ENCODE peak calls at places on chromosomes 4 and X, in five cellular contexts. One of them, this sample, is unnamed.

GRCh38 chr4:36243355-36244256 is 708 bp downstream of the ARAP2 start:
- DNase-seq in breast epithelium: peak; percentile 54
- DNase-seq in CD8-positive, alpha-beta memory T cell: no peak
- DNase-seq in GM23248: peak; percentile 17
- DNase-seq in testis: peak; percentile 58
- DNase-seq in this sample: no peak

GRCh38 chr4:4402966-4403365 is 16.1 kb downstream of the NSG1 start:
- DNase-seq in breast epithelium: no peak
- DNase-seq in CD8-positive, alpha-beta memory T cell: no peak
- DNase-seq in GM23248: peak; percentile 73
- DNase-seq in testis: no peak
- DNase-seq in this sample: no peak

GRCh38 chr4:155468282-155468681 is 91.5 kb upstream of the MAP9 start:
- DNase-seq in testis: no peak
- DNase-seq in CD8-positive, alpha-beta memory T cell: no peak
- DNase-seq in GM23248: no peak
- DNase-seq in breast epithelium: no peak
- DNase-seq in this sample: no peak

GRCh38 chrX:140661657-140662056 is 47.9 kb upstream of the LINC00632 start:
- DNase-seq in GM23248: peak; percentile 26
- DNase-seq in CD8-positive, alpha-beta memory T cell: no peak
- DNase-seq in breast epithelium: no peak
- DNase-seq in testis: no peak
- DNase-seq in this sample: no peak

GRCh38 chr4:55016131-55016530 is 109.3 kb downstream of the KDR start:
- DNase-seq in testis: no peak
- DNase-seq in breast epithelium: no peak
- DNase-seq in CD8-positive, alpha-beta memory T cell: no peak
- DNase-seq in GM23248: no peak
- DNase-seq in this sample: no peak

GRCh38 chr4:48831532-48832015 is 686 bp downstream of the OCIAD1 start:
- DNase-seq in testis: no peak
- DNase-seq in CD8-positive, alpha-beta memory T cell: no peak
- DNase-seq in GM23248: peak; percentile 29
- DNase-seq in breast epithelium: no peak
- DNase-seq in this sample: no peak

GRCh38 chr4:38785041-38785790 is 2.4 kb upstream of the TLR10 start:
- DNase-seq in CD8-positive, alpha-beta memory T cell: no peak
- DNase-seq in GM23248: no peak
- DNase-seq in testis: no peak
- DNase-seq in breast epithelium: no peak
- DNase-seq in this sample: no peak

GRCh38 chr4:148651991-148652390 is 209.8 kb upstream of the NR3C2 start:
- DNase-seq in CD8-positive, alpha-beta memory T cell: no peak
- DNase-seq in testis: no peak
- DNase-seq in breast epithelium: no peak
- DNase-seq in GM23248: no peak
- DNase-seq in this sample: no peak

GRCh38 chrX:82742351-82742750 is 765.7 kb upstream of the POU3F4 start:
- DNase-seq in CD8-positive, alpha-beta memory T cell: no peak
- DNase-seq in breast epithelium: no peak
- DNase-seq in testis: no peak
- DNase-seq in GM23248: no peak
- DNase-seq in this sample: no peak

GRCh38 chrX:66632473-66632872 is 6.4 kb downstream of the EDA2R start:
- DNase-seq in breast epithelium: no peak
- DNase-seq in GM23248: peak; percentile 61
- DNase-seq in testis: no peak
- DNase-seq in CD8-positive, alpha-beta memory T cell: no peak
- DNase-seq in this sample: no peak

GRCh38 chr4:76546282-76547166 is 111.5 kb downstream of the SHROOM3 start:
- DNase-seq in breast epithelium: no peak
- DNase-seq in CD8-positive, alpha-beta memory T cell: no peak
- DNase-seq in GM23248: peak; percentile 93
- DNase-seq in testis: no peak
- DNase-seq in this sample: no peak

GRCh38 chrX:17787557-17787956 is 50.3 kb downstream of the SCML1 start:
- DNase-seq in breast epithelium: no peak
- DNase-seq in CD8-positive, alpha-beta memory T cell: no peak
- DNase-seq in GM23248: no peak
- DNase-seq in testis: no peak
- DNase-seq in this sample: no peak

GRCh38 chr4:22962186-22962786 is 269.5 kb downstream of the GBA3 start:
- DNase-seq in testis: peak; percentile 22
- DNase-seq in breast epithelium: no peak
- DNase-seq in GM23248: peak; percentile 53
- DNase-seq in CD8-positive, alpha-beta memory T cell: no peak
- DNase-seq in this sample: no peak

GRCh38 chrX:125894947-125895346 is 271.1 kb downstream of the DCAF12L2 start:
- DNase-seq in testis: no peak
- DNase-seq in GM23248: no peak
- DNase-seq in CD8-positive, alpha-beta memory T cell: no peak
- DNase-seq in breast epithelium: no peak
- DNase-seq in this sample: no peak

GRCh38 chrX:63920875-63921274 is 135.9 kb upstream of the ARHGEF9 start:
- DNase-seq in testis: no peak
- DNase-seq in breast epithelium: no peak
- DNase-seq in GM23248: no peak
- DNase-seq in CD8-positive, alpha-beta memory T cell: no peak
- DNase-seq in this sample: no peak
- H3K9me3 ChIP-seq in testis: no peaks in the 10 kb centered on the region
- H3K9me3 ChIP-seq in breast epithelium: peaks cover 14% of the 10 kb centered on the region
- H3K9me3 ChIP-seq in GM23248: no peaks in the 10 kb centered on the region
- H3K9me3 ChIP-seq in CD8-positive, alpha-beta memory T cell: no peaks in the 10 kb centered on the region
- H3K9me3 ChIP-seq in this sample: no peaks in the 10 kb centered on the region

DNA sequence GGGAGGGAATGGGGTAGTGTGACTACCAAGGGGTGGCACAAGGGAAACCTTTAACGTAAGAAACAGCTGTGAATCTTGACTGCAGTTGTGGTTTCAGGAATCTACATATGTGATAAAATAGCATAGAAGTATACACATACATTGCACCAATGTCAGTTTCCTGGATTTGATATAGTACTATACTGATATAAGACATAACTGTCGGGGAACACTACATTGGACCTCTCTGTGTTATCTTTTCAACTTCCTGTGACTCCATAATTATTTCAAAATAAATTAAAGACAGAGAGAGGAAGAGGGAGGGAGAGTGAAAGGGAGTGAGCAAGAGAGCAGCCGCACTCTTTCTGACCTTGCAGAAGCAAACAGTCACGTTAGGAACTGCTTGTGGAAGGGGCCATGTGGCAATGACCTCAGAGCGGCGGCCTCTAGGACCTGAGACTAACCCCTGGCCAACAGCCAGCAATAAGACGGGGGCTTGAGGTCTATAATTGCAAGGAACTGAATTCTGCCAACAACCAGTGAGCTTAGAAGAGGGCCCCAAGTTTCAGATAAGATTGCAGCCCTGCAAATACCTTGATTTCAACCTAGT is 47.4 kb downstream of the NALF2 start:
- DNase-seq in testis: no peak
- DNase-seq in breast epithelium: no peak
- DNase-seq in GM23248: no peak
- DNase-seq in CD8-positive, alpha-beta memory T cell: no peak
- DNase-seq in this sample: no peak
- H3K9me3 ChIP-seq in testis: no peaks in the 10 kb centered on the region
- H3K9me3 ChIP-seq in breast epithelium: peaks cover 13% of the 10 kb centered on the region
- H3K9me3 ChIP-seq in GM23248: no peaks in the 10 kb centered on the region
- H3K9me3 ChIP-seq in CD8-positive, alpha-beta memory T cell: no peaks in the 10 kb centered on the region
- H3K9me3 ChIP-seq in this sample: no peaks in the 10 kb centered on the region

GRCh38 chrX:47245156-47245555 is 12.3 kb downstream of the USP11 start:
- DNase-seq in breast epithelium: no peak
- DNase-seq in GM23248: no peak
- DNase-seq in testis: no peak
- DNase-seq in CD8-positive, alpha-beta memory T cell: no peak
- DNase-seq in this sample: no peak

GRCh38 chrX:47248576-47248975 is 15.8 kb downstream of the USP11 start:
- DNase-seq in CD8-positive, alpha-beta memory T cell: no peak
- DNase-seq in breast epithelium: no peak
- DNase-seq in testis: no peak
- DNase-seq in GM23248: no peak
- DNase-seq in this sample: no peak

GRCh38 chrX:47250017-47250347 is 17.2 kb downstream of the USP11 start:
- DNase-seq in GM23248: no peak
- DNase-seq in breast epithelium: no peak
- DNase-seq in CD8-positive, alpha-beta memory T cell: no peak
- DNase-seq in testis: no peak
- DNase-seq in this sample: no peak

GRCh38 chrX:47247999-47248320 is 15.2 kb downstream of the USP11 start:
- DNase-seq in testis: no peak
- DNase-seq in breast epithelium: no peak
- DNase-seq in CD8-positive, alpha-beta memory T cell: no peak
- DNase-seq in GM23248: no peak
- DNase-seq in this sample: no peak

GRCh38 chrX:47247206-47247998 is 14.6 kb downstream of the USP11 start:
- DNase-seq in CD8-positive, alpha-beta memory T cell: no peak
- DNase-seq in GM23248: peak; percentile 52
- DNase-seq in testis: no peak
- DNase-seq in breast epithelium: no peak
- DNase-seq in this sample: no peak
- H3K9me3 ChIP-seq in CD8-positive, alpha-beta memory T cell: no peaks in the 10 kb centered on the region
- H3K9me3 ChIP-seq in GM23248: no peaks in the 10 kb centered on the region
- H3K9me3 ChIP-seq in testis: no peaks in the 10 kb centered on the region
- H3K9me3 ChIP-seq in breast epithelium: no peaks in the 10 kb centered on the region
- H3K9me3 ChIP-seq in this sample: no peaks in the 10 kb centered on the region

GRCh38 chrX:154372612-154373022 is 1.8 kb downstream of the FLNA start:
- DNase-seq in testis: no peak
- DNase-seq in CD8-positive, alpha-beta memory T cell: peak; percentile 42
- DNase-seq in GM23248: peak; percentile 68
- DNase-seq in breast epithelium: no peak
- DNase-seq in this sample: peak; percentile 25
- H3K9me3 ChIP-seq in testis: no peaks in the 10 kb centered on the region
- H3K9me3 ChIP-seq in CD8-positive, alpha-beta memory T cell: no peaks in the 10 kb centered on the region
- H3K9me3 ChIP-seq in GM23248: no peaks in the 10 kb centered on the region
- H3K9me3 ChIP-seq in breast epithelium: no peaks in the 10 kb centered on the region
- H3K9me3 ChIP-seq in this sample: no peaks in the 10 kb centered on the region

GRCh38 chrX:155761185-155761584 is 120.0 kb upstream of the VAMP7 start:
- DNase-seq in breast epithelium: no peak
- DNase-seq in CD8-positive, alpha-beta memory T cell: no peak
- DNase-seq in testis: no peak
- DNase-seq in GM23248: no peak
- DNase-seq in this sample: no peak
- H3K9me3 ChIP-seq in breast epithelium: no peaks in the 10 kb centered on the region
- H3K9me3 ChIP-seq in CD8-positive, alpha-beta memory T cell: no peaks in the 10 kb centered on the region
- H3K9me3 ChIP-seq in testis: no peaks in the 10 kb centered on the region
- H3K9me3 ChIP-seq in GM23248: no peaks in the 10 kb centered on the region
- H3K9me3 ChIP-seq in this sample: no peaks in the 10 kb centered on the region